ENCODE peak calls at places on chromosomes 3 and 15, in ten cellular contexts. One of them, this sample, is unnamed.

GRCh38 chr15:42577514-42578031 is 2.2 kb downstream of the STARD9 start:
- DNase-seq in COR-L47: no peak
- DNase-seq in non-pigmented ciliary epithelial cell: no peak
- DNase-seq in stimulated activated CD8-positive, alpha-beta memory T cell treated with anti-CD3 and anti-CD28 coated beads, Interleukin-15, amount 100 ng/mL, for 4 hours: no peak
- DNase-seq in NT2/D1: no peak
- DNase-seq in NCI-H1105: no peak
- DNase-seq in Right ventricle myocardium superior: no peak
- DNase-seq in AG20443: peak
- DNase-seq in CD4-positive, alpha-beta memory T cell: no peak
- DNase-seq in endothelial cell: no peak
- DNase-seq in this sample: no peak

GRCh38 chr15:31326729-31327673 is at the start of gene KLF13:
- DNase-seq in NCI-H1105: peak
- DNase-seq in endothelial cell: no peak
- DNase-seq in NT2/D1: no peak
- DNase-seq in CD4-positive, alpha-beta memory T cell: peak
- DNase-seq in stimulated activated CD8-positive, alpha-beta memory T cell treated with anti-CD3 and anti-CD28 coated beads, Interleukin-15, amount 100 ng/mL, for 4 hours: peak
- DNase-seq in Right ventricle myocardium superior: peak
- DNase-seq in AG20443: peak
- DNase-seq in non-pigmented ciliary epithelial cell: no peak
- DNase-seq in COR-L47: peak
- DNase-seq in this sample: peak

GRCh38 chr15:84970832-84971231 is 10.8 kb upstream of the PDE8A start:
- DNase-seq in NCI-H1105: no peak
- DNase-seq in Right ventricle myocardium superior: no peak
- DNase-seq in COR-L47: no peak
- DNase-seq in CD4-positive, alpha-beta memory T cell: no peak
- DNase-seq in endothelial cell: no peak
- DNase-seq in NT2/D1: no peak
- DNase-seq in non-pigmented ciliary epithelial cell: no peak
- DNase-seq in AG20443: no peak
- DNase-seq in stimulated activated CD8-positive, alpha-beta memory T cell treated with anti-CD3 and anti-CD28 coated beads, Interleukin-15, amount 100 ng/mL, for 4 hours: no peak
- DNase-seq in this sample: no peak

GRCh38 chr3:186152889-186153292 is 44.0 kb upstream of the ETV5 start:
- DNase-seq in non-pigmented ciliary epithelial cell: no peak
- DNase-seq in CD4-positive, alpha-beta memory T cell: no peak
- DNase-seq in AG20443: no peak
- DNase-seq in Right ventricle myocardium superior: no peak
- DNase-seq in stimulated activated CD8-positive, alpha-beta memory T cell treated with anti-CD3 and anti-CD28 coated beads, Interleukin-15, amount 100 ng/mL, for 4 hours: no peak
- DNase-seq in endothelial cell: no peak
- DNase-seq in COR-L47: no peak
- DNase-seq in NT2/D1: no peak
- DNase-seq in NCI-H1105: no peak
- DNase-seq in this sample: no peak

GRCh38 chr3:178318957-178319528 is 217.2 kb upstream of the KCNMB2 start:
- DNase-seq in COR-L47: no peak
- DNase-seq in endothelial cell: no peak
- DNase-seq in Right ventricle myocardium superior: no peak
- DNase-seq in non-pigmented ciliary epithelial cell: no peak
- DNase-seq in AG20443: no peak
- DNase-seq in CD4-positive, alpha-beta memory T cell: no peak
- DNase-seq in NT2/D1: no peak
- DNase-seq in stimulated activated CD8-positive, alpha-beta memory T cell treated with anti-CD3 and anti-CD28 coated beads, Interleukin-15, amount 100 ng/mL, for 4 hours: no peak
- DNase-seq in NCI-H1105: no peak
- DNase-seq in this sample: no peak

GRCh38 chr15:25661898-25662297 is 201.2 kb downstream of the ATP10A start:
- DNase-seq in AG20443: no peak
- DNase-seq in NT2/D1: no peak
- DNase-seq in stimulated activated CD8-positive, alpha-beta memory T cell treated with anti-CD3 and anti-CD28 coated beads, Interleukin-15, amount 100 ng/mL, for 4 hours: no peak
- DNase-seq in Right ventricle myocardium superior: no peak
- DNase-seq in non-pigmented ciliary epithelial cell: no peak
- DNase-seq in NCI-H1105: no peak
- DNase-seq in endothelial cell: no peak
- DNase-seq in COR-L47: no peak
- DNase-seq in CD4-positive, alpha-beta memory T cell: no peak
- DNase-seq in this sample: no peak

GRCh38 chr15:60381148-60381788 is 16.5 kb downstream of the ANXA2 start:
- DNase-seq in AG20443: no peak
- DNase-seq in endothelial cell: no peak
- DNase-seq in non-pigmented ciliary epithelial cell: no peak
- DNase-seq in stimulated activated CD8-positive, alpha-beta memory T cell treated with anti-CD3 and anti-CD28 coated beads, Interleukin-15, amount 100 ng/mL, for 4 hours: no peak
- DNase-seq in NT2/D1: no peak
- DNase-seq in CD4-positive, alpha-beta memory T cell: no peak
- DNase-seq in NCI-H1105: no peak
- DNase-seq in Right ventricle myocardium superior: no peak
- DNase-seq in COR-L47: no peak
- DNase-seq in this sample: no peak

GRCh38 chr3:177284383-177284881 is 87.2 kb upstream of the TBL1XR1 start:
- DNase-seq in NCI-H1105: peak
- DNase-seq in NT2/D1: peak
- DNase-seq in COR-L47: no peak
- DNase-seq in CD4-positive, alpha-beta memory T cell: no peak
- DNase-seq in Right ventricle myocardium superior: peak
- DNase-seq in non-pigmented ciliary epithelial cell: no peak
- DNase-seq in stimulated activated CD8-positive, alpha-beta memory T cell treated with anti-CD3 and anti-CD28 coated beads, Interleukin-15, amount 100 ng/mL, for 4 hours: no peak
- DNase-seq in endothelial cell: no peak
- DNase-seq in AG20443: peak
- DNase-seq in this sample: peak

GRCh38 chr3:16136042-16136441 is 38.4 kb upstream of the GALNT15 start:
- DNase-seq in COR-L47: no peak
- DNase-seq in Right ventricle myocardium superior: no peak
- DNase-seq in endothelial cell: no peak
- DNase-seq in stimulated activated CD8-positive, alpha-beta memory T cell treated with anti-CD3 and anti-CD28 coated beads, Interleukin-15, amount 100 ng/mL, for 4 hours: no peak
- DNase-seq in CD4-positive, alpha-beta memory T cell: no peak
- DNase-seq in non-pigmented ciliary epithelial cell: no peak
- DNase-seq in NCI-H1105: no peak
- DNase-seq in NT2/D1: no peak
- DNase-seq in AG20443: peak
- DNase-seq in this sample: no peak

GRCh38 chr15:79682851-79683288 is 213.9 kb downstream of the MTHFS start:
- DNase-seq in endothelial cell: no peak
- DNase-seq in NT2/D1: no peak
- DNase-seq in NCI-H1105: no peak
- DNase-seq in stimulated activated CD8-positive, alpha-beta memory T cell treated with anti-CD3 and anti-CD28 coated beads, Interleukin-15, amount 100 ng/mL, for 4 hours: no peak
- DNase-seq in COR-L47: no peak
- DNase-seq in AG20443: peak
- DNase-seq in non-pigmented ciliary epithelial cell: no peak
- DNase-seq in Right ventricle myocardium superior: no peak
- DNase-seq in CD4-positive, alpha-beta memory T cell: no peak
- DNase-seq in this sample: no peak

GRCh38 chr15:92448370-92448769 is 54.7 kb downstream of the ST8SIA2 start:
- DNase-seq in non-pigmented ciliary epithelial cell: no peak
- DNase-seq in CD4-positive, alpha-beta memory T cell: no peak
- DNase-seq in NCI-H1105: no peak
- DNase-seq in Right ventricle myocardium superior: no peak
- DNase-seq in stimulated activated CD8-positive, alpha-beta memory T cell treated with anti-CD3 and anti-CD28 coated beads, Interleukin-15, amount 100 ng/mL, for 4 hours: no peak
- DNase-seq in endothelial cell: no peak
- DNase-seq in AG20443: no peak
- DNase-seq in NT2/D1: no peak
- DNase-seq in COR-L47: no peak
- DNase-seq in this sample: no peak

GRCh38 chr3:124951511-124952390 is 17.2 kb upstream of the MUC13 start:
- DNase-seq in CD4-positive, alpha-beta memory T cell: no peak
- DNase-seq in NT2/D1: no peak
- DNase-seq in endothelial cell: no peak
- DNase-seq in Right ventricle myocardium superior: no peak
- DNase-seq in NCI-H1105: no peak
- DNase-seq in AG20443: peak
- DNase-seq in COR-L47: no peak
- DNase-seq in stimulated activated CD8-positive, alpha-beta memory T cell treated with anti-CD3 and anti-CD28 coated beads, Interleukin-15, amount 100 ng/mL, for 4 hours: no peak
- DNase-seq in non-pigmented ciliary epithelial cell: peak
- DNase-seq in this sample: no peak

GRCh38 chr15:74133071-74133702 is 2.8 kb downstream of the ISLR2 start:
- DNase-seq in non-pigmented ciliary epithelial cell: no peak
- DNase-seq in endothelial cell: no peak
- DNase-seq in stimulated activated CD8-positive, alpha-beta memory T cell treated with anti-CD3 and anti-CD28 coated beads, Interleukin-15, amount 100 ng/mL, for 4 hours: no peak
- DNase-seq in COR-L47: no peak
- DNase-seq in NCI-H1105: no peak
- DNase-seq in CD4-positive, alpha-beta memory T cell: no peak
- DNase-seq in Right ventricle myocardium superior: no peak
- DNase-seq in NT2/D1: no peak
- DNase-seq in AG20443: no peak
- DNase-seq in this sample: no peak

GRCh38 chr3:10361375-10361774 is 40.5 kb upstream of the SEC13 start:
- DNase-seq in AG20443: no peak
- DNase-seq in CD4-positive, alpha-beta memory T cell: no peak
- DNase-seq in NT2/D1: no peak
- DNase-seq in COR-L47: peak
- DNase-seq in endothelial cell: no peak
- DNase-seq in stimulated activated CD8-positive, alpha-beta memory T cell treated with anti-CD3 and anti-CD28 coated beads, Interleukin-15, amount 100 ng/mL, for 4 hours: no peak
- DNase-seq in Right ventricle myocardium superior: peak
- DNase-seq in non-pigmented ciliary epithelial cell: no peak
- DNase-seq in NCI-H1105: peak
- DNase-seq in this sample: no peak

GRCh38 chr3:22474706-22475470 is 723.9 kb upstream of the ZNF385D start:
- DNase-seq in COR-L47: no peak
- DNase-seq in non-pigmented ciliary epithelial cell: peak
- DNase-seq in endothelial cell: no peak
- DNase-seq in CD4-positive, alpha-beta memory T cell: no peak
- DNase-seq in NT2/D1: no peak
- DNase-seq in AG20443: no peak
- DNase-seq in NCI-H1105: no peak
- DNase-seq in stimulated activated CD8-positive, alpha-beta memory T cell treated with anti-CD3 and anti-CD28 coated beads, Interleukin-15, amount 100 ng/mL, for 4 hours: no peak
- DNase-seq in Right ventricle myocardium superior: no peak
- DNase-seq in this sample: no peak

GRCh38 chr3:4474683-4475490 is 7.8 kb upstream of the SUMF1 start:
- DNase-seq in CD4-positive, alpha-beta memory T cell: no peak
- DNase-seq in NCI-H1105: no peak
- DNase-seq in NT2/D1: no peak
- DNase-seq in stimulated activated CD8-positive, alpha-beta memory T cell treated with anti-CD3 and anti-CD28 coated beads, Interleukin-15, amount 100 ng/mL, for 4 hours: no peak
- DNase-seq in non-pigmented ciliary epithelial cell: peak
- DNase-seq in Right ventricle myocardium superior: no peak
- DNase-seq in COR-L47: no peak
- DNase-seq in endothelial cell: no peak
- DNase-seq in AG20443: peak
- DNase-seq in this sample: peak

GRCh38 chr3:172981407-172981983 is 159.5 kb downstream of the SPATA16 start:
- DNase-seq in non-pigmented ciliary epithelial cell: no peak
- DNase-seq in endothelial cell: no peak
- DNase-seq in AG20443: no peak
- DNase-seq in stimulated activated CD8-positive, alpha-beta memory T cell treated with anti-CD3 and anti-CD28 coated beads, Interleukin-15, amount 100 ng/mL, for 4 hours: no peak
- DNase-seq in NT2/D1: no peak
- DNase-seq in COR-L47: no peak
- DNase-seq in Right ventricle myocardium superior: no peak
- DNase-seq in NCI-H1105: no peak
- DNase-seq in CD4-positive, alpha-beta memory T cell: no peak
- DNase-seq in this sample: no peak

GRCh38 chr3:190446492-190447301 is 3.0 kb downstream of the TMEM207 start:
- DNase-seq in stimulated activated CD8-positive, alpha-beta memory T cell treated with anti-CD3 and anti-CD28 coated beads, Interleukin-15, amount 100 ng/mL, for 4 hours: no peak
- DNase-seq in Right ventricle myocardium superior: no peak
- DNase-seq in AG20443: no peak
- DNase-seq in CD4-positive, alpha-beta memory T cell: no peak
- DNase-seq in NCI-H1105: no peak
- DNase-seq in endothelial cell: no peak
- DNase-seq in non-pigmented ciliary epithelial cell: no peak
- DNase-seq in NT2/D1: no peak
- DNase-seq in COR-L47: no peak
- DNase-seq in this sample: no peak

GRCh38 chr3:150254199-150254786 is 153.8 kb upstream of the TSC22D2 start:
- DNase-seq in endothelial cell: no peak
- DNase-seq in NT2/D1: no peak
- DNase-seq in stimulated activated CD8-positive, alpha-beta memory T cell treated with anti-CD3 and anti-CD28 coated beads, Interleukin-15, amount 100 ng/mL, for 4 hours: no peak
- DNase-seq in NCI-H1105: no peak
- DNase-seq in COR-L47: no peak
- DNase-seq in Right ventricle myocardium superior: no peak
- DNase-seq in non-pigmented ciliary epithelial cell: no peak
- DNase-seq in CD4-positive, alpha-beta memory T cell: no peak
- DNase-seq in AG20443: no peak
- DNase-seq in this sample: no peak

GRCh38 chr15:22979069-22979698 is 984 bp downstream of the CYFIP1 start:
- DNase-seq in stimulated activated CD8-positive, alpha-beta memory T cell treated with anti-CD3 and anti-CD28 coated beads, Interleukin-15, amount 100 ng/mL, for 4 hours: no peak
- DNase-seq in non-pigmented ciliary epithelial cell: no peak
- DNase-seq in NT2/D1: no peak
- DNase-seq in AG20443: peak
- DNase-seq in COR-L47: no peak
- DNase-seq in Right ventricle myocardium superior: peak
- DNase-seq in CD4-positive, alpha-beta memory T cell: no peak
- DNase-seq in NCI-H1105: peak
- DNase-seq in endothelial cell: peak
- DNase-seq in this sample: peak

GRCh38 chr15:68679961-68680371 is 101.2 kb downstream of the CORO2B start:
- DNase-seq in NCI-H1105: no peak
- DNase-seq in COR-L47: no peak
- DNase-seq in endothelial cell: no peak
- DNase-seq in Right ventricle myocardium superior: peak
- DNase-seq in AG20443: no peak
- DNase-seq in CD4-positive, alpha-beta memory T cell: no peak
- DNase-seq in NT2/D1: no peak
- DNase-seq in non-pigmented ciliary epithelial cell: no peak
- DNase-seq in stimulated activated CD8-positive, alpha-beta memory T cell treated with anti-CD3 and anti-CD28 coated beads, Interleukin-15, amount 100 ng/mL, for 4 hours: no peak
- DNase-seq in this sample: no peak

GRCh38 chr3:18751514-18751913 is 326.4 kb upstream of the SATB1 start:
- DNase-seq in COR-L47: peak
- DNase-seq in AG20443: no peak
- DNase-seq in CD4-positive, alpha-beta memory T cell: no peak
- DNase-seq in Right ventricle myocardium superior: no peak
- DNase-seq in NT2/D1: no peak
- DNase-seq in non-pigmented ciliary epithelial cell: no peak
- DNase-seq in NCI-H1105: peak
- DNase-seq in endothelial cell: no peak
- DNase-seq in stimulated activated CD8-positive, alpha-beta memory T cell treated with anti-CD3 and anti-CD28 coated beads, Interleukin-15, amount 100 ng/mL, for 4 hours: no peak
- DNase-seq in this sample: no peak

GRCh38 chr3:42057561-42058211 is 33.5 kb upstream of the TRAK1 start:
- DNase-seq in non-pigmented ciliary epithelial cell: no peak
- DNase-seq in AG20443: no peak
- DNase-seq in stimulated activated CD8-positive, alpha-beta memory T cell treated with anti-CD3 and anti-CD28 coated beads, Interleukin-15, amount 100 ng/mL, for 4 hours: no peak
- DNase-seq in CD4-positive, alpha-beta memory T cell: no peak
- DNase-seq in NT2/D1: no peak
- DNase-seq in COR-L47: no peak
- DNase-seq in Right ventricle myocardium superior: no peak
- DNase-seq in NCI-H1105: no peak
- DNase-seq in endothelial cell: no peak
- DNase-seq in this sample: no peak

GRCh38 chr15:61784734-61785133 is 275.5 kb downstream of the VPS13C start:
- DNase-seq in endothelial cell: no peak
- DNase-seq in NT2/D1: no peak
- DNase-seq in Right ventricle myocardium superior: no peak
- DNase-seq in non-pigmented ciliary epithelial cell: no peak
- DNase-seq in COR-L47: no peak
- DNase-seq in CD4-positive, alpha-beta memory T cell: no peak
- DNase-seq in AG20443: no peak
- DNase-seq in stimulated activated CD8-positive, alpha-beta memory T cell treated with anti-CD3 and anti-CD28 coated beads, Interleukin-15, amount 100 ng/mL, for 4 hours: no peak
- DNase-seq in NCI-H1105: no peak
- DNase-seq in this sample: no peak

GRCh38 chr3:6753536-6753935 is 107.4 kb upstream of the GRM7 start:
- DNase-seq in non-pigmented ciliary epithelial cell: no peak
- DNase-seq in NT2/D1: no peak
- DNase-seq in AG20443: no peak
- DNase-seq in CD4-positive, alpha-beta memory T cell: no peak
- DNase-seq in Right ventricle myocardium superior: no peak
- DNase-seq in stimulated activated CD8-positive, alpha-beta memory T cell treated with anti-CD3 and anti-CD28 coated beads, Interleukin-15, amount 100 ng/mL, for 4 hours: no peak
- DNase-seq in NCI-H1105: no peak
- DNase-seq in COR-L47: no peak
- DNase-seq in endothelial cell: no peak
- DNase-seq in this sample: no peak

GRCh38 chr3:78281381-78281780 is 1241.5 kb downstream of the ROBO2 start:
- DNase-seq in AG20443: no peak
- DNase-seq in NCI-H1105: no peak
- DNase-seq in NT2/D1: no peak
- DNase-seq in CD4-positive, alpha-beta memory T cell: no peak
- DNase-seq in non-pigmented ciliary epithelial cell: no peak
- DNase-seq in endothelial cell: no peak
- DNase-seq in stimulated activated CD8-positive, alpha-beta memory T cell treated with anti-CD3 and anti-CD28 coated beads, Interleukin-15, amount 100 ng/mL, for 4 hours: no peak
- DNase-seq in Right ventricle myocardium superior: peak
- DNase-seq in COR-L47: no peak
- DNase-seq in this sample: peak

GRCh38 chr15:72474466-72474911 is 359 bp downstream of the ARIH1 start:
- DNase-seq in stimulated activated CD8-positive, alpha-beta memory T cell treated with anti-CD3 and anti-CD28 coated beads, Interleukin-15, amount 100 ng/mL, for 4 hours: peak
- DNase-seq in NT2/D1: no peak
- DNase-seq in non-pigmented ciliary epithelial cell: no peak
- DNase-seq in Right ventricle myocardium superior: no peak
- DNase-seq in endothelial cell: peak
- DNase-seq in NCI-H1105: no peak
- DNase-seq in AG20443: no peak
- DNase-seq in CD4-positive, alpha-beta memory T cell: no peak
- DNase-seq in COR-L47: no peak
- DNase-seq in this sample: no peak

GRCh38 chr3:40387001-40387894 is at the start of gene ENTPD3:
- DNase-seq in CD4-positive, alpha-beta memory T cell: no peak
- DNase-seq in NCI-H1105: peak
- DNase-seq in Right ventricle myocardium superior: peak
- DNase-seq in endothelial cell: peak
- DNase-seq in stimulated activated CD8-positive, alpha-beta memory T cell treated with anti-CD3 and anti-CD28 coated beads, Interleukin-15, amount 100 ng/mL, for 4 hours: peak
- DNase-seq in COR-L47: peak
- DNase-seq in AG20443: peak
- DNase-seq in non-pigmented ciliary epithelial cell: no peak
- DNase-seq in NT2/D1: peak
- DNase-seq in this sample: peak

This sample was measured in left cardiac atrium.